ENCODE peak calls at places on chromosome 15, in six cellular contexts. J, Z, I, X, W and V are unnamed samples.

GRCh38 chr15:61099030-61099800 is 129.9 kb downstream of the RORA start:
- DNase-seq in J (no peak), Z (no peak), I (peak; percentile 35), X (no peak), W (peak; percentile 6), V (no peak)

GRCh38 chr15:89758981-89759380 is 7.9 kb upstream of the MESP1 start:
- DNase-seq in J (no peak), Z (no peak), I (no peak), X (no peak), W (no peak), V (no peak)

GRCh38 chr15:41018534-41018933 is 65.3 kb downstream of the CHAC1 start:
- DNase-seq in J (peak; percentile 78), Z (peak; percentile 12), I (peak; percentile 65), X (peak; percentile 48), W (no peak), V (no peak)

GRCh38 chr15:95291878-95292472 is 1038.5 kb upstream of the NR2F2 start:
- DNase-seq in J (peak; percentile 60), Z (peak; percentile 39), I (peak; percentile 56), X (no peak), W (no peak), V (no peak)

GRCh38 chr15:44394562-44394961 is 32.9 kb upstream of the CTDSPL2 start:
- DNase-seq in J (peak; percentile 41), Z (no peak), I (no peak), X (no peak), W (no peak), V (no peak)

GRCh38 chr15:37585966-37586656 is 348.3 kb upstream of the TMCO5A start:
- DNase-seq in J (peak; percentile 26), Z (no peak), I (peak; percentile 62), X (no peak), W (peak; percentile 41), V (peak; percentile 32)

GRCh38 chr15:68412218-68412617 is 19.7 kb downstream of the ITGA11 start:
- DNase-seq in J (no peak), Z (no peak), I (no peak), X (peak; percentile 2), W (no peak), V (no peak)

GRCh38 chr15:89299896-89300295 is 34.7 kb downstream of the POLG start:
- DNase-seq in J (peak; percentile 44), Z (peak; percentile 8), I (peak; percentile 64), X (no peak), W (peak; percentile 13), V (peak; percentile 7)

GRCh38 chr15:58889363-58889762 is 44.1 kb downstream of the SLTM start:
- DNase-seq in J (peak; percentile 5), Z (no peak), I (no peak), X (no peak), W (no peak), V (no peak)

GRCh38 chr15:31930967-31931366 is 99.3 kb upstream of the CHRNA7 start:
- DNase-seq in J (no peak), Z (no peak), I (no peak), X (no peak), W (no peak), V (no peak)

GRCh38 chr15:52290329-52290728 is 5.3 kb downstream of the MYO5C start:
- DNase-seq in J (peak; percentile 52), Z (no peak), I (no peak), X (no peak), W (no peak), V (no peak)

GRCh38 chr15:83559310-83559966 is 94.5 kb upstream of the ADAMTSL3 start:
- DNase-seq in J (peak; percentile 78), Z (peak; percentile 76), I (peak; percentile 61), X (peak; percentile 46), W (peak; percentile 30), V (peak; percentile 64)

GRCh38 chr15:64014995-64015394 is 31.3 kb downstream of the DAPK2 start:
- DNase-seq in J (no peak), Z (no peak), I (no peak), X (no peak), W (no peak), V (no peak)

GRCh38 chr15:90046846-90047481 is 45.8 kb downstream of the ZNF710 start:
- DNase-seq in J (peak; percentile 81), Z (peak; percentile 44), I (no peak), X (peak; percentile 85), W (no peak), V (no peak)

GRCh38 chr15:75673426-75674247 is 25.9 kb downstream of the SNX33 start:
- DNase-seq in J (peak; percentile 63), Z (no peak), I (peak; percentile 70), X (peak; percentile 69), W (no peak), V (no peak)

GRCh38 chr15:38707802-38708671 is 143.4 kb upstream of the RASGRP1 start:
- DNase-seq in J (peak; percentile 61), Z (peak; percentile 69), I (peak; percentile 80), X (peak; percentile 55), W (no peak), V (no peak)

GRCh38 chr15:89362203-89363101 is 27.8 kb upstream of the POLG start:
- DNase-seq in J (no peak), Z (no peak), I (no peak), X (no peak), W (no peak), V (no peak)

DNA sequence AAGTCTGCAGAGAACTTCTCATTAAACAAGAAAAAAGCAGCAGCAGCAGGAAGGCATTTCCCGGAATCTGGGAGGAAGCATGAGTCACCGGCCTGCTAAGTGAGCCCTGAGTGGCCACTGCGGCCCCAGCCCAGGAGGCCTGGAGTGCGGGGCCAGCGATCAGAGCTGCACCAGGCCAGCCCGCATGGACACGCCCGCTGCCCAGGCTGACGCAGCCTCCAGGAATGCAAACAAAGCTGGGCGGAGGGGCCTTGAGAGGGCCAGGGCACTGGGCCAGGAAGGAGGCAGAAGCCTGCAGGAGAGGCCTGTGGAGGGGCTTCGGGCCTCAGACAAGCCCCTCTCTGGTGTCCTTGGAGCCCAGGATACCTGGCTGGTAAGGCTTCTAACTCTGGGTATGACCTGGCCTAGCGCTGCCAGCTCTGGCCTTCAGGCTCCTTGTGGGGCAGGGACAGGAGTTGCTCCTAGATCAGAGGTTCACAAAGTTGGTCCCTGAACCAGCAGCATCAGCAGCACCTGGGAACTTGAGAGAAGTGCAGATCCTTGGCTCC is 101.2 kb downstream of the SMAD6 start:
- DNase-seq in J (peak; percentile 88), Z (peak; percentile 85), I (peak; percentile 98), X (peak; percentile 86), W (peak; percentile 97), V (peak; percentile 91)
- H3K4me3 ChIP-seq in J (no peak overlapping the region), Z (no peak overlapping the region), I (no peak overlapping the region), X (no peak overlapping the region), W (peak overlapping the region; percentile 12), V (peak overlapping the region; percentile 20)

DNA sequence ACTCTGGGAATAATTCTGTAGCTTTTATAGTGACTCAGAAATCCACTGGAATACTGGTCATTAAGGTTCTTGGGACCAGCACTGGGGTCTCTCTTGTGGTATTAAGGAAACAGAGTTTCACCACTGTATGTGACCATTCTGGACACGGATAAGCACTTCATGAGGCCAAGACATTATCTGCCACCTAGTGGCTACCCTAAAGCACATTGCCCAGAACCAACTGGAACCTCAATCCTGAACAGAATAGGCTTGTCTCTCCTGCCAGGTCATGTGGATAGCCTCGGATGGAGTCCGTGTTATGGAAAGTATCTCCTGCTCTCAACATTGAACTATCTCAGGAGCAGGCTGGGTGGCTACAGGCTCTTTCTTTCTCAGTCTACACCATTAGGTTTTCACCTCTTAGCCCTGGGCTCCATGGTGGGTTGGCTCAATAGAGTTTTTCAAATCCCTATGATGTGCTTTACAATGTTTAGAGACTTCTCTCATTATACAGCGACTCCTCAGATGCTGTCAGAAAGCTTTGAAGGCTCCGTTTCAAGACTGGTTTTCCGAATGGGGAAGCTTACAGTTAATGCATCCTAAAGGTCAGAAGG is 167.6 kb upstream of the ST8SIA2 start:
- DNase-seq in J (peak; percentile 37), Z (peak; percentile 34), I (no peak), X (no peak), W (no peak), V (no peak)
- TF ChIP-seq CTCF in J (peak; percentile 68), Z (peak; percentile 21), I (peak; percentile 14), X (peak; percentile 48), W (peak; percentile 50), V (no peak)

DNA sequence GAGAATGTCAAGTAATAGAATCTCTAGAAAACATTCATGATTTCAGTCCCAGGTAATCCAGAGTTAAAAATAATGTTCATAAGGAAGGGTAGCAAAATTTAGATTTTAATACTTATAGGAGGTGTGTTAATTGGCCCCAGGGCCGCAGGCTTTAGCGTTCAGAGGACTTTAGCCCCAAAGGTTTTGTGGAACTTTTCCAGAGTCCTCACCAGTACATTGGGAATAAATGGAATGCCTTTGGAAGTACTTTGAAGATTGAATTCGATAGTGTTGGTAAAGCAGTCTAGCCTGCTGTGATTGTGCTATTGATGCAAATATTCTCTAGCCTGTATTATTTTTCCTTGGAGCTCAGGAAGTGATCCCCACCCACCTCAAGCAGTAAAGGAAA is 137.1 kb downstream of the IGF1R start:
- DNase-seq in J (no peak), Z (no peak), I (no peak), X (no peak), W (no peak), V (no peak)
- H3K4me3 ChIP-seq in J (no peak overlapping the region), Z (no peak overlapping the region), I (no peak overlapping the region), X (no peak overlapping the region), W (no peak overlapping the region), V (no peak overlapping the region)

GRCh38 chr15:42724276-42724675 is 12.7 kb downstream of the CDAN1 start:
- DNase-seq in J (no peak), Z (no peak), I (no peak), X (no peak), W (no peak), V (no peak)

GRCh38 chr15:42720071-42720470 is 16.9 kb downstream of the CDAN1 start:
- DNase-seq in J (no peak), Z (no peak), I (no peak), X (no peak), W (no peak), V (no peak)

GRCh38 chr15:42721016-42721415 is 15.9 kb downstream of the CDAN1 start:
- DNase-seq in J (peak; percentile 97), Z (no peak), I (no peak), X (no peak), W (no peak), V (no peak)

GRCh38 chr15:42725331-42725903 is 11.5 kb downstream of the CDAN1 start:
- DNase-seq in J (no peak), Z (no peak), I (no peak), X (no peak), W (no peak), V (no peak)

GRCh38 chr15:42723068-42723467 is 13.9 kb downstream of the CDAN1 start:
- DNase-seq in J (peak; percentile 39), Z (no peak), I (no peak), X (no peak), W (no peak), V (no peak)
- TF ChIP-seq CTCF in J (peak; percentile 38), Z (peak; percentile 16), I (peak; percentile 9), X (no peak), W (no peak), V (peak; percentile 5)

GRCh38 chr15:73741401-73741836 is 11.7 kb downstream of the INSYN1 start:
- DNase-seq in J (no peak), Z (no peak), I (no peak), X (no peak), W (no peak), V (no peak)

GRCh38 chr15:73732911-73733310 is 20.2 kb downstream of the INSYN1 start:
- DNase-seq in J (peak; percentile 28), Z (no peak), I (no peak), X (no peak), W (no peak), V (no peak)

GRCh38 chr15:73740152-73741048 is 12.8 kb downstream of the INSYN1 start:
- DNase-seq in J (no peak), Z (no peak), I (no peak), X (no peak), W (no peak), V (no peak)

GRCh38 chr15:73737506-73737905 is 15.6 kb downstream of the INSYN1 start:
- DNase-seq in J (no peak), Z (peak; percentile 40), I (no peak), X (no peak), W (no peak), V (no peak)
- H3K4me3 ChIP-seq in J (no peak overlapping the region), Z (no peak overlapping the region), I (no peak overlapping the region), X (no peak overlapping the region), W (no peak overlapping the region), V (no peak overlapping the region)